ENCODE peak calls at places on chromosomes 1 and 21, in four cellular contexts. H is A549, L is K562, T is GM12878. V is an unnamed sample.
A peak's percentile ranks its signal among the peaks of the same experiment; 100 is the strongest.

GRCh38 chr21:28871388-28872015 is 121.2 kb downstream of the LTN1 start:
- DNase-seq in H (no peak), L (no peak), T (no peak), V (no peak)

GRCh38 chr1:151961795-151962194 is 31.9 kb downstream of the S100A10 start:
- DNase-seq in H (no peak), L (no peak), T (no peak), V (no peak)

GRCh38 chr1:156062189-156062588 is 1.2 kb downstream of the RAB25 start:
- DNase-seq in H (no peak), L (no peak), T (no peak), V (no peak)

GRCh38 chr1:147338571-147338970 is 96.1 kb downstream of the CHD1L start:
- DNase-seq in H (no peak), L (no peak), T (no peak), V (no peak)

GRCh38 chr1:161978011-161978790 is 45.5 kb downstream of the OLFML2B start:
- DNase-seq in H (no peak), L (peak; percentile 14), T (no peak), V (no peak)

GRCh38 chr1:33815061-33815460 is 48.8 kb upstream of the HMGB4 start:
- DNase-seq in H (no peak), L (no peak), T (no peak), V (no peak)

GRCh38 chr1:88683516-88683847 is 591 bp upstream of the PKN2 start:
- DNase-seq in H (no peak), L (peak; percentile 84), T (no peak), V (no peak)

GRCh38 chr1:115564201-115564600 is 77.6 kb upstream of the VANGL1 start:
- DNase-seq in H (no peak), L (no peak), T (no peak), V (no peak)

GRCh38 chr1:6397844-6398243 is 4.3 kb upstream of the ACOT7 start:
- DNase-seq in H (no peak), L (no peak), T (no peak), V (no peak)

GRCh38 chr1:72282271-72282656 is at the start of gene NEGR1:
- DNase-seq in H (no peak), L (no peak), T (no peak), V (no peak)

GRCh38 chr1:202164271-202165037 is 4.1 kb upstream of the PTPN7 start:
- DNase-seq in H (no peak), L (peak; percentile 88), T (peak; percentile 56), V (no peak)

GRCh38 chr1:38340409-38340808 is 293.8 kb upstream of the POU3F1 start:
- DNase-seq in H (no peak), L (no peak), T (no peak), V (no peak)

GRCh38 chr21:33971492-33972013 is 55.9 kb upstream of the ATP5PO start:
- DNase-seq in H (no peak), L (no peak), T (no peak), V (peak; percentile 8)

GRCh38 chr1:235935506-235936224 is 69.0 kb upstream of the LYST start:
- DNase-seq in H (no peak), L (no peak), T (no peak), V (no peak)

GRCh38 chr1:203778789-203779188 is 13.8 kb downstream of the LAX1 start:
- DNase-seq in H (no peak), L (no peak), T (no peak), V (no peak)

GRCh38 chr1:207789792-207790787 is 38.2 kb downstream of the CD46 start:
- DNase-seq in H (no peak), L (no peak), T (no peak), V (no peak)

GRCh38 chr1:68164970-68165369 is 67.4 kb downstream of the WLS start:
- DNase-seq in H (no peak), L (no peak), T (no peak), V (no peak)

GRCh38 chr1:6922096-6922931 is 137.1 kb downstream of the CAMTA1 start:
- DNase-seq in H (no peak), L (no peak), T (no peak), V (no peak)

GRCh38 chr1:168689726-168690602 is 39.0 kb downstream of the DPT start:
- DNase-seq in H (no peak), L (no peak), T (no peak), V (peak; percentile 86)

GRCh38 chr1:46418976-46419375 is 24.9 kb downstream of the FAAH start:
- DNase-seq in H (no peak), L (no peak), T (no peak), V (peak; percentile 12)

GRCh38 chr1:196002906-196003305 is 605.3 kb downstream of the KCNT2 start:
- DNase-seq in H (no peak), L (no peak), T (no peak), V (no peak)

GRCh38 chr21:42535602-42536171 is 22.0 kb downstream of the SLC37A1 start:
- DNase-seq in H (no peak), L (no peak), T (peak; percentile 81), V (no peak)

GRCh38 chr1:211628446-211628845 is 47.0 kb downstream of the NEK2 start:
- DNase-seq in H (no peak), L (no peak), T (no peak), V (no peak)

GRCh38 chr1:112520166-112520565 is 11.4 kb downstream of the WNT2B start:
- DNase-seq in H (no peak), L (no peak), T (no peak), V (no peak)

DNA sequence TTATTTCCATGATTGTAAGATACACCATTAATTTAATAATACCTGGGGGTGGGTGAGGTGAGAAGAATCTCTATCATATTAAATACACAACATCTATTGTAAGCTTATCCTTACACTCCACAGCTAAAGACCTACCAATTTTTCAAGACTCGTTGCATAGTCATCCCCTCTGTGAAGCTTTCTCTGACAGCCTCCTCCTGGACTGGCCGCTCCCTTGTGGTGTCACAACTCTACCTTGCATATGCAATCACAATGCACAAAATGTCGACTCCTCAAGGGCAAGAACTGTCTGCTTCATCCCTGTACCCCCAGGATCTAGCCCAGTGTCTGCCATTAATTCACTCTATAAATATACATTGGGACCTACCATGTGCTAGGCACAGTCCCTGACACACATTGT is 2.4 kb upstream of the PTGFRN start:
- DNase-seq in H (no peak), L (no peak), T (no peak), V (no peak)
- TF ChIP-seq SMC3 in H (no peak), L (no peak), T (no peak), V (no peak)

DNA sequence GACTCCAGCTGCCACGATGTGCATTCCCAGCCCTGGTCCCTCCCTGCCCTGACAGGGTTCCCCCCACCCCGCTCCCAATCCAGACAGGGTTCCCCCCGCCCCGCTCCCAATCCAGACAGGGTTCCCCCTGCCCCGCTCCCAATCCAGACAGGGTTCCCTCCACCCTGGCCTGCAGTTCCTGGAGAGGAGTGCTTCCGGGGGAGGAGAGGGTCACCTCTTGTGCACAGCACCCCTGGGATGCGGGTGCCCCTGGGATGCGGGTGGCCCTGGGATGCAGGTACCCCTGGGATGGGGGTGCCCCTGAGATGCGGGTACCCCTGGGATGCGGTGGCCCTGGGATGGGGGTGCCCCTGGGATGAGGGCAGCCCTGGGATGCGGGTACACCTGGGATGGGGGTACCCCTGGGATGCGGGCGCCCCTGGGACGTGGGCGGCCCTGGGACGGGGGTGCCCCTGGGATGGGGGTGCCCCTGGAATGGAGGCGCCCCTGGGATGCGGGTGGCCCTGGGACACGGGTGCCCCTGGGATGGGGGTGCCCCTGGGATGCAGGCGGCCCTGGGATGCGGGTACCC is 36.7 kb upstream of the SLC19A1 start:
- DNase-seq in H (no peak), L (no peak), T (no peak), V (no peak)
- TF ChIP-seq MYC in H (no peak), L (no peak), T (no peak), V (no peak)

GRCh38 chr1:158017800-158018595 is 24.6 kb downstream of the KIRREL1 start:
- DNase-seq in H (no peak), L (no peak), T (no peak), V (no peak)

GRCh38 chr1:158016651-158017335 is 23.3 kb downstream of the KIRREL1 start:
- DNase-seq in H (no peak), L (no peak), T (no peak), V (no peak)

GRCh38 chr1:158013840-158014520 is 20.5 kb downstream of the KIRREL1 start:
- DNase-seq in H (no peak), L (no peak), T (no peak), V (no peak)

GRCh38 chr1:158011714-158012113 is 18.3 kb downstream of the KIRREL1 start:
- DNase-seq in H (no peak), L (no peak), T (no peak), V (no peak)

DNA sequence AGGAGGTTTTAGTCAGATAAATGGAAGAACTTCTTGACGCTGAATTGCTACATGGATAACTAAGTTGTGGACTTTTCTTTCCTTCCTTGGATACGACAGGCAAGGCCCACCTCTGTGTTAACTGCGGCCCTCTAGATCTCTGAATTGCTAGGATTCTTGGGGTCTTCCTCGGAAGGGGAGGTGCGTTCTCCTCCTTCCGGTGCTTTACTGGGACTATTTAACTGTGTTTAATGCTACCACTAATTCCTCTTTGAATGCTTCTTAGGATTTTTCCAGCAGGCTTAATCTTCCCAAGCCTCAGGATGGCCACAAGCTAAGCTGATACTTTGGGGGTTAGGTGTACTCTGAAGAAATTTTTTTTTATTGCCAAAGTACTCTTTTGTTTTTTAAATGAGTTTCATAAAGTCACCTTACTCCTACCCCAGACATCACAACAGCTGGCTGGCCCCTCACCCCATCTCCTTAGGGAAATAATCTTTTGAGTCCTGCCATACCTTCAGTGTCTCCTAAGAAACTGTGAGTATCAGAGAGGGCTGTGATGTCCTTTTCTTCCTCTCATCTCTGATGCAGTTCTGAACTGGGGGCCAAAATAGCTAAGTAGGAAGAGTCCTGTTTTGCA is 21.4 kb downstream of the KIRREL1 start:
- DNase-seq in H (no peak), L (no peak), T (no peak), V (no peak)
- H3K27ac ChIP-seq in H (peak overlapping the region; percentile 98), L (no peak overlapping the region), T (no peak overlapping the region), V (no peak overlapping the region)

DNA sequence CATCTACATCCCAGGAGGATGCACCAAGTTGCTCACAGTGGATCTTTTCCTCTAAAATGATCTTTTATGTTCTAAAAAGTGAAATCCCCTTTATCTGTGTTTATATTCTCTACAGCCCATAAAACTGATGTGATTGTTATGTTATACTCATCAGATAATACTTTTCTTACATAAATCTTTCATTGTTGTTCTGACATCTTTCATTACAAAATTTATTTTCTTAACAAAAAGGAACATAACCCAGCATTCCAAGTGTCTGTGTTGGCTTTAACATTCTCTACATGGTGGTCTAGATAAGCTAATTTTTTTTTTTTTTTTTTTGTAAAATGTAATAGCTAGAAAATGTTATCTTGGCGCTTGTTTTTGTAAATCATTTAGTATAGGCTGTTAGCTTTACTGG is 8.3 kb upstream of the CACYBP start:
- DNase-seq in H (no peak), L (no peak), T (no peak), V (no peak)
- TF ChIP-seq SMC3 in H (no peak), L (no peak), T (no peak), V (no peak)

GRCh38 chr1:10960406-10960805 is 52.0 kb upstream of the TARDBP start:
- DNase-seq in H (no peak), L (no peak), T (no peak), V (no peak)

GRCh38 chr1:10966233-10966632 is 46.2 kb upstream of the TARDBP start:
- DNase-seq in H (no peak), L (no peak), T (no peak), V (no peak)

GRCh38 chr1:10965621-10966226 is 46.7 kb upstream of the TARDBP start:
- DNase-seq in H (no peak), L (no peak), T (peak; percentile 58), V (no peak)

GRCh38 chr1:10960954-10961833 is 51.3 kb upstream of the TARDBP start:
- DNase-seq in H (peak; percentile 84), L (peak; percentile 86), T (no peak), V (peak; percentile 56)

GRCh38 chr1:10962483-10962882 is 50.0 kb upstream of the TARDBP start:
- DNase-seq in H (no peak), L (no peak), T (no peak), V (no peak)
- TF ChIP-seq MYC in H (no peak), L (no peak), T (no peak), V (no peak)

V was measured in HepG2.